ENCODE peak calls at places on chromosomes 12 and 14, in eight cellular contexts. H is T47D; I is effector memory CD4-positive, alpha-beta T cell; S is left cardiac atrium; R is heart left ventricle; C is Ammon's horn; T is activated T-cell treated with anti-CD3 and anti-CD28 coated beads for 48 hours; Q is RPMI7951. Z is an unnamed sample.

GRCh38 chr14:92867246-92867925 is 55.6 kb upstream of the CHGA start:
- DNase-seq in H (no peak), I (no peak), S (no peak), R (no peak), C (no peak), T (no peak), Q (no peak), Z (no peak)

GRCh38 chr14:69643430-69644200 is 32.2 kb downstream of the SUSD6 start:
- DNase-seq in H (peak), I (peak), S (peak), R (no peak), C (peak), T (peak), Q (peak), Z (peak)

GRCh38 chr12:74780458-74781241 is 243.0 kb downstream of the ATXN7L3B start:
- DNase-seq in H (no peak), I (no peak), S (no peak), R (no peak), C (no peak), T (no peak), Q (peak), Z (peak)

GRCh38 chr14:101520621-101521305 is 40.5 kb upstream of the DIO3 start:
- DNase-seq in H (no peak), I (no peak), S (peak), R (no peak), C (peak), T (no peak), Q (no peak), Z (no peak)

GRCh38 chr12:50928392-50928791 is 24.0 kb upstream of the HIGD1C start:
- DNase-seq in H (no peak), I (no peak), S (no peak), R (no peak), C (peak), T (no peak), Q (no peak), Z (no peak)

GRCh38 chr14:24816011-24816928 is 182.3 kb upstream of the GZMB start:
- DNase-seq in H (no peak), I (no peak), S (peak), R (no peak), C (no peak), T (no peak), Q (peak), Z (no peak)

GRCh38 chr14:64232095-64232830 is 61.9 kb downstream of the ESR2 start:
- DNase-seq in H (no peak), I (no peak), S (no peak), R (no peak), C (no peak), T (peak), Q (peak), Z (peak)

GRCh38 chr12:53824001-53824716 is 72.4 kb upstream of the CISTR start:
- DNase-seq in H (no peak), I (no peak), S (no peak), R (no peak), C (no peak), T (no peak), Q (no peak), Z (no peak)

GRCh38 chr14:99758121-99758871 is 34.9 kb upstream of the EML1 start:
- DNase-seq in H (no peak), I (no peak), S (no peak), R (no peak), C (no peak), T (no peak), Q (peak), Z (peak)

GRCh38 chr14:68749487-68750475 is 43.1 kb downstream of the ZFP36L1 start:
- DNase-seq in H (no peak), I (no peak), S (no peak), R (no peak), C (no peak), T (no peak), Q (no peak), Z (no peak)

GRCh38 chr12:52442600-52443061 is 8.5 kb upstream of the KRT75 start:
- DNase-seq in H (no peak), I (no peak), S (peak), R (no peak), C (no peak), T (no peak), Q (peak), Z (peak)

GRCh38 chr12:58416211-58416610 is 474.8 kb downstream of the ATP23 start:
- DNase-seq in H (no peak), I (no peak), S (no peak), R (no peak), C (no peak), T (no peak), Q (peak), Z (peak)

GRCh38 chr12:104662203-104662602 is 205.5 kb downstream of the CHST11 start:
- DNase-seq in H (no peak), I (no peak), S (no peak), R (no peak), C (no peak), T (no peak), Q (no peak), Z (no peak)

GRCh38 chr12:1003600-1004271 is 12.7 kb downstream of the ERC1 start:
- DNase-seq in H (no peak), I (no peak), S (no peak), R (no peak), C (no peak), T (no peak), Q (no peak), Z (no peak)

GRCh38 chr12:6965026-6965661 is 5.3 kb downstream of the PHB2 start:
- DNase-seq in H (no peak), I (peak), S (peak), R (peak), C (peak), T (peak), Q (peak), Z (peak)